ENCODE peak calls at places on chromosomes 2 and 18, in five cellular contexts. A, B, M, N and G are unnamed samples.

GRCh38 chr2:70132244-70133126 is 45.2 kb downstream of the PCBP1 start:
- DNase-seq in N (peak), B (peak), M (peak), A (peak), G (no peak)

GRCh38 chr2:43169987-43170732 is 56.2 kb downstream of the ZFP36L2 start:
- DNase-seq in B (peak), M (peak), N (no peak), A (no peak), G (no peak)

GRCh38 chr2:200439981-200440380 is 69.9 kb downstream of the KCTD18 start:
- DNase-seq in A (no peak), N (no peak), B (no peak), M (no peak), G (no peak)

GRCh38 chr2:30312916-30313315 is 81.6 kb downstream of the LBH start:
- DNase-seq in A (no peak), N (no peak), B (no peak), M (no peak), G (no peak)

GRCh38 chr2:54653572-54654204 is 69.8 kb upstream of the EML6 start:
- DNase-seq in B (no peak), N (no peak), M (no peak), A (no peak), G (no peak)

GRCh38 chr18:47928466-47928865 is 2.0 kb downstream of the SMAD2 start:
- DNase-seq in B (no peak), A (no peak), M (no peak), N (peak), G (no peak)

GRCh38 chr2:55649211-55649610 is 31.8 kb upstream of the PPP4R3B start:
- DNase-seq in M (no peak), N (no peak), A (no peak), B (no peak), G (no peak)

GRCh38 chr2:217890445-217890844 is 112.3 kb downstream of the TNS1 start:
- DNase-seq in B (no peak), A (peak), M (peak), N (peak), G (peak)

GRCh38 chr2:63590621-63591408 is 2.1 kb downstream of the MDH1 start:
- DNase-seq in B (peak), N (no peak), M (no peak), A (no peak), G (no peak)

GRCh38 chr2:136376211-136376610 is 258.3 kb upstream of the CXCR4 start:
- DNase-seq in M (no peak), N (no peak), A (no peak), B (no peak), G (no peak)

GRCh38 chr2:239695106-239695727 is 294.4 kb upstream of the HDAC4 start:
- DNase-seq in M (no peak), B (peak), A (no peak), N (no peak), G (no peak)

GRCh38 chr2:205245001-205245400 is 437.3 kb upstream of the NRP2 start:
- DNase-seq in N (no peak), M (no peak), A (no peak), B (no peak), G (no peak)

GRCh38 chr2:131034122-131035051 is 58.9 kb downstream of the FAM168B start:
- DNase-seq in N (peak), A (no peak), B (peak), M (peak), G (no peak)

GRCh38 chr2:201858781-201859180 is 52.4 kb downstream of the CDK15 start:
- DNase-seq in N (peak), A (no peak), B (peak), M (peak), G (no peak)

GRCh38 chr2:178700922-178701342 is 106.3 kb downstream of the TTN start:
- DNase-seq in A (no peak), B (no peak), N (peak), M (no peak), G (no peak)

GRCh38 chr2:164847966-164848365 is 6.3 kb upstream of the COBLL1 start:
- DNase-seq in N (no peak), A (no peak), B (no peak), M (no peak), G (no peak)

GRCh38 chr2:29841386-29842004 is 79.9 kb downstream of the ALK start:
- DNase-seq in A (peak), B (no peak), N (peak), M (no peak), G (peak)

GRCh38 chr2:72916743-72917137 is 579 bp upstream of the EMX1 start:
- DNase-seq in A (no peak), B (no peak), M (no peak), N (no peak), G (no peak)

GRCh38 chr2:157777425-157777824 is 98.7 kb downstream of the ACVR1 start:
- DNase-seq in B (peak), A (peak), N (no peak), M (no peak), G (peak)

GRCh38 chr2:59885536-59885935 is 667.9 kb downstream of the BCL11A start:
- DNase-seq in A (no peak), B (no peak), N (no peak), M (no peak), G (no peak)

GRCh38 chr2:119826370-119826961 is 66.7 kb downstream of the PTPN4 start:
- DNase-seq in B (no peak), M (no peak), N (no peak), A (peak), G (no peak)

GRCh38 chr18:56635007-56635406 is 3.4 kb downstream of the TXNL1 start:
- DNase-seq in M (no peak), N (no peak), A (no peak), B (no peak), G (no peak)

GRCh38 chr2:3257166-3257565 is 120.5 kb downstream of the EIPR1 start:
- DNase-seq in M (no peak), A (peak), N (peak), B (no peak), G (no peak)

GRCh38 chr2:40101076-40101688 is 322.1 kb upstream of the THUMPD2 start:
- DNase-seq in A (peak), B (no peak), M (no peak), N (peak), G (peak)

GRCh38 chr2:25819597-25820039 is 58.7 kb downstream of the ASXL2 start:
- DNase-seq in B (no peak), N (no peak), A (no peak), M (no peak), G (no peak)

GRCh38 chr2:3738454-3738853 is 35.1 kb downstream of the DCDC2C start:
- DNase-seq in M (no peak), N (no peak), B (no peak), A (peak), G (no peak)

GRCh38 chr2:127652786-127653357 is 6.9 kb downstream of the GPR17 start:
- DNase-seq in M (peak), N (no peak), A (no peak), B (no peak), G (no peak)

GRCh38 chr2:73018188-73018825 is 53.2 kb downstream of the SFXN5 start:
- DNase-seq in M (no peak), A (no peak), B (no peak), N (peak), G (no peak)

GRCh38 chr2:53130441-53130943 is 637.1 kb upstream of the CHAC2 start:
- DNase-seq in N (peak), A (peak), M (no peak), B (no peak), G (no peak)

GRCh38 chr18:74654637-74655036 is 57.0 kb downstream of the ZNF407 start:
- DNase-seq in N (peak), A (no peak), B (no peak), M (no peak), G (no peak)

GRCh38 chr2:20538308-20539132 is 91.6 kb downstream of the RHOB start:
- DNase-seq in B (no peak), A (no peak), M (peak), N (no peak), G (no peak)

GRCh38 chr2:62221141-62221540 is 25.2 kb downstream of the B3GNT2 start:
- DNase-seq in N (peak), B (no peak), M (no peak), A (peak), G (no peak)

GRCh38 chr2:189287982-189288494 is 108.5 kb upstream of the COL5A2 start:
- DNase-seq in B (no peak), M (no peak), N (peak), A (peak), G (peak)

GRCh38 chr18:58776084-58776483 is 88.6 kb upstream of the ZNF532 start:
- DNase-seq in M (no peak), A (no peak), N (no peak), B (no peak), G (no peak)

GRCh38 chr2:46364797-46365457 is 67.7 kb downstream of the EPAS1 start:
- DNase-seq in N (peak), A (peak), M (no peak), B (peak), G (peak)

GRCh38 chr2:20129320-20130274 is 78.2 kb upstream of the LAPTM4A start:
- DNase-seq in A (no peak), B (peak), N (no peak), M (no peak), G (no peak)

GRCh38 chr2:83069724-83070123 is 1389.4 kb downstream of the SUCLG1 start:
- DNase-seq in N (peak), M (no peak), A (peak), B (peak), G (no peak)

GRCh38 chr2:122563781-122564180 is 808.3 kb downstream of the TSN start:
- DNase-seq in A (no peak), B (no peak), N (no peak), M (no peak), G (no peak)

GRCh38 chr2:156333274-156333950 is 891 bp upstream of the NR4A2 start:
- DNase-seq in B (no peak), N (no peak), A (peak), M (no peak), G (no peak)

GRCh38 chr2:82023710-82024109 is 1719.2 kb upstream of the LRRTM1 start:
- DNase-seq in M (no peak), A (no peak), N (no peak), B (no peak), G (no peak)
- TF ChIP-seq CTCF in M (no peak), A (peak), N (no peak), B (no peak), G (peak)

DNA sequence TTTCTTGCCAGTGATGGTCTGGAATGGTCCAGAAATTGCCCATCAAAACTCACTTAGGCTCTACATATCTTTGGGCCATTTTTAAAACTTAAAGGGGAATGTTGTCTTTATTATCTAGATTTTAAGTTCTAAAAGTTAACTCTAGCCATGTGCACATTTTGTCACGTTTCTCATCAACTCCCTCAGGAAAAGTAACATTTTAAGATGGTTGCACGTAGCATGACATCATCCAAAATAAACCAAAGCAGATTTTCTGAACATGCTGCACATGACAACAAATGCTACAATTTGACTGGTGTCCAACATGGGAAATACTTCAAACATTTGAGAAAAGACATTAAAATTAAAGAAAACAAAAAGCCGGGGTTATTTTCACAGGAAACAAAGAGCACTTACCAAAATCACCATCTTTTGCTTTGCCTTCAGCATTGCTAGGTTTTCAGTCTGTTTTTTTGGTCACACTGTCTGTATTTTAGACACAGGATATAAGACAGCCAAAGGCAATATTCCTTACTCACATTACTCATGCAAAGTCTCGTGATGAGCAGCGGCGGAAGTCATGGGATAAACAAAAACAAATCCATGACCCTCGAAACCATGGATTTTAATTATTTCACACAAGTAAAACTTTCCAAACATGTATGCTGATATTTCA is 51.2 kb upstream of the RND3 start:
- DNase-seq in M (no peak), A (no peak), N (no peak), B (no peak), G (no peak)
- H3K27ac ChIP-seq in M (no peak), A (peak), N (no peak), B (no peak), G (peak)

GRCh38 chr2:207926133-207927076 is 98.9 kb downstream of the PLEKHM3 start:
- DNase-seq in N (peak), B (no peak), A (peak), M (peak), G (peak)
- H3K4me3 ChIP-seq in N (no peak), B (no peak), A (no peak), M (no peak), G (no peak)

GRCh38 chr2:36423172-36423571 is 67.6 kb downstream of the CRIM1 start:
- DNase-seq in M (no peak), A (no peak), N (no peak), B (peak), G (no peak)

GRCh38 chr2:36432479-36432878 is 76.9 kb downstream of the CRIM1 start:
- DNase-seq in A (no peak), M (no peak), B (no peak), N (no peak), G (no peak)

GRCh38 chr2:36425771-36426340 is 70.3 kb downstream of the CRIM1 start:
- DNase-seq in M (no peak), N (no peak), A (no peak), B (no peak), G (no peak)

GRCh38 chr2:36423619-36424120 is 68.1 kb downstream of the CRIM1 start:
- DNase-seq in A (no peak), N (no peak), B (no peak), M (no peak), G (no peak)

DNA sequence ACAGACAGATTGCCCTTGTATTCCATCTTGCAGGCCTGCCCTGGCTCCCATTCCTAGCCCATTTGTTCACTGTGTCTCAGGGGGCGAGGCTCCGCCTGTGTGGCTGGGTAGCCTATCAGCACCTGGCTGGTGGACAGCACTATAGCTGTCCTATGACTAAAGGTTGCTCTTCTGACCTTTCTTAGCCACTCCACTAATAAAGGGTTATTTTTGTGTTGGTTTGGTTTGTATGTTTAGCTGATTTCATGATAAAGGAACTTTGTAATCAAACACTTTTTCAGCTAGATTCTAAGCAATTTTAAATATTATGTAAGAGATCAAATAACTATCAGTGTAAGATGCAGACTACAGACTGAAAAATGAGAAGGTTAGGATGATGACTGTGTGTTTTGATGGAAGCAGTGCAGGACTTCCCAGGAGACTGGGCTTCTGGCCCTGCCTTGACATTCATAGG is 72.2 kb downstream of the CRIM1 start:
- DNase-seq in B (no peak), N (peak), M (peak), A (no peak), G (no peak)
- TF ChIP-seq CTCF in B (no peak), N (no peak), M (no peak), A (no peak), G (no peak)

DNA sequence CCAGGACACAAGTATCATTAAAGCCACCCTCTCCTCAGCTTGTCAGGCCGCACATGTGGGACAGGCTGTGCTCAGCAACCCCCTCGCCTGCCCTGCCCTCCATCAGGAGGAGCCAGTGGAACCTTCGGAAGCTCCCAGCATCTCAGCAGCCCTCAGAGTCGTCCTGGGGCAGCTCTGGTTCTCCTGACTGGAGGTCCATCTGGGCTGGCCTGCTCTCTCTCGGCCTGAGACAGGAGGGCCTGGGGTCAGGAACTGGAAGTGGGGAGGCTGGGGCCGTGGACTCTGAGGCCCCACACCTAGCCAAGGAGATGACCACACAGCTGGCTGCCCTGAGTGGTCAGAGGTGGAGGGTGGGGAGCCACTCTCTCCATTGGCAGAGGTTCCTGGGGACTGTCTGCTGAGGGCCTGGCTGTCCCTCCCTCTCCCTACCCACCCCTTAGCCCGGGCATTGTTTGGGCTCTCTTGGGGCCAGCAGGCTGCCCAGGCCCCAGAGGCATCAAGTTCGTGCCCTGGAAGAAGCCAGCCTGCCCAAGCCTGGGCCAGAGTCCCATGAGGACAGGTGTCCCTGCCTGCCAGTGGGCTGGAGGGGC is 23.1 kb downstream of the ODC1 start:
- DNase-seq in A (no peak), B (no peak), M (peak), N (no peak), G (no peak)
- H3K27ac ChIP-seq in A (no peak), B (no peak), M (no peak), N (no peak), G (no peak)

DNA sequence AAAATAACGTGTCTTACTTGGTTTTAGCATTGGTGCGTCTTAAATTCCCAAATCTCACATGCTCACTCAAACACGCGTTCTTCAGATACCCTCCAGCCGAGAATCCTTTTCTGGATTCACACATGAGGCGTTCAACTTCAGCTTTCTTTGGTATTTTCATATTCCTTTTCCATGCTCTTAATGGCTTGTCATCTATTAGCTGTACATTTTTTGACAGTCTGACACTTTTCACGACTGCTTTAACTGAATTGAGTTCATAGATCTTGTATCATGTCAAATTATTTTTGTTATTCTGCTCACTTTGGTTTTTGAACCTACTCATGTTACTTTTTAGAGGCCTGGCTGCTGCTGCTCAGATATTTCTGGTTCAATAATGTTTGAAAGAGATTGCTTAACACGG is 59.0 kb downstream of the INPP5D start:
- DNase-seq in B (no peak), M (no peak), A (no peak), N (no peak), G (no peak)
- H3K4me3 ChIP-seq in B (no peak), M (no peak), A (no peak), N (no peak), G (no peak)

GRCh38 chr2:74537140-74537539 is 7.4 kb downstream of the HTRA2 start:
- DNase-seq in A (no peak), B (no peak), M (no peak), N (no peak), G (no peak)

GRCh38 chr2:74534411-74534810 is 4.7 kb downstream of the HTRA2 start:
- DNase-seq in A (no peak), M (no peak), N (no peak), B (no peak), G (no peak)

GRCh38 chr2:74538881-74539339 is 9.2 kb downstream of the HTRA2 start:
- DNase-seq in B (no peak), A (no peak), N (no peak), M (no peak), G (no peak)

GRCh38 chr2:74535440-74535965 is 5.8 kb downstream of the HTRA2 start:
- DNase-seq in N (no peak), M (no peak), B (no peak), A (no peak), G (no peak)

DNA sequence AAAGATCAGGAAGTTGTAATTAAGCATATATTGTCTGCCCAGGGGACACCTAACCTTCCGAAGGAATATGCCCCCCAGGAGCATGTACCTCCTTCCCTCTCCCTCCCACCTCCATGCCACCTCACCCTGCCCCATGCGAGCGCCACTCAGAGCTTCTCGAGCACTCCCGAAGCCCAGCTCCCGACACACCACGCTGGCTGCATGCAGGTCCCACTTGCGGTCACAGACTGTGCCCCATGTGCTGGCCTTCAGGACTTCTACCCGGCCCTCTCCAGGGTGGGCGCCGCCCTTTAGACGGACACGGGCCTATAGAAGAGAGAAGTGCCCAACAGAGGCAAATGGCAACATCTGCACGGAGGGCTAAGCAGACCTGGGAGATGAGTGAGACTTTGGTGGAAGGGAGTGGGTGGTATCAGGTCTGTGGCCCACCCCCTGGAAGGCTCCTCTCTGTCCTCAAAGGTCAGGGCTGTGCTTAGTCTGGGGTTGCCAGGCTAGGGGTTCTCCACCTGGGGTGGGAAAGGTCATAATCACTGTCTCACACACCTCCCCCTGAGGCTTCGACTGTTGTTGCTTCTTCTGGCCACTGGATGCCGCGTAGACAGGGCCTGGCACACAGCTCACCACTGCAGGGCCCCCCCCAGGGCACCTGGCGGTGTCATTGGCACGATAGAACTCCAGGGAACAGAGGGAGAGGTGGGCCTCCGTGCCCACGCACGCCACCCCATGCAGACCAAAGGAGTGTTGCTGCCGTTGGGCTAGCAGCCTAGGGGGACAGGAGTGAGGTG is 6.6 kb downstream of the HTRA2 start:
- DNase-seq in A (no peak), B (no peak), M (no peak), N (no peak), G (no peak)
- TF ChIP-seq CTCF in A (no peak), B (no peak), M (no peak), N (no peak), G (no peak)